ENCODE peak calls at places on chromosomes 16 and 17, in nine cellular contexts. Z is activated T-cell treated with anti-CD3 and anti-CD28 coated beads, Interleukin-2, amount 50 U/mL, for 48 hours; I is T-helper 17 cell; K is T-cell; Q is aorta; U is stimulated activated effector memory CD8-positive, alpha-beta T cell treated with anti-CD3 and anti-CD28 coated beads, Interleukin-12 subunit alpha, Interleukin-12 subunit beta, amount 100 ng/mL, for 72 hours; A is B cell; D is SW480; N is nephron progenitor cell. W is an unnamed sample.

GRCh38 chr17:3911271-3912053 is 4.8 kb downstream of the P2RX1 start:
- DNase-seq in Z (peak; percentile 71), I (no peak), K (peak; percentile 73), Q (no peak), U (no peak), A (peak; percentile 96), D (no peak), N (no peak), W (no peak)

GRCh38 chr17:41984454-41984853 is 17.9 kb downstream of the CNP start:
- DNase-seq in Z (no peak), I (no peak), K (no peak), Q (no peak), U (no peak), A (no peak), D (no peak), N (no peak), W (no peak)

GRCh38 chr16:86732621-86733297 is 154.4 kb downstream of the FOXL1 start:
- DNase-seq in Z (no peak), I (no peak), K (no peak), Q (no peak), U (no peak), A (no peak), D (no peak), N (peak; percentile 61), W (no peak)

GRCh38 chr17:57407287-57408063 is 151.2 kb downstream of the MSI2 start:
- DNase-seq in Z (no peak), I (no peak), K (no peak), Q (no peak), U (no peak), A (no peak), D (peak; percentile 99), N (peak; percentile 46), W (no peak)

GRCh38 chr16:49834496-49835009 is 21.4 kb downstream of the ZNF423 start:
- DNase-seq in Z (no peak), I (no peak), K (no peak), Q (peak; percentile 91), U (no peak), A (no peak), D (no peak), N (peak; percentile 70), W (no peak)

GRCh38 chr17:81652901-81653771 is 3.2 kb downstream of the PDE6G start:
- DNase-seq in Z (no peak), I (no peak), K (no peak), Q (no peak), U (no peak), A (peak; percentile 49), D (no peak), N (peak; percentile 42), W (no peak)

GRCh38 chr16:88196471-88197400 is 186.0 kb upstream of the ZNF469 start:
- DNase-seq in Z (no peak), I (no peak), K (no peak), Q (no peak), U (no peak), A (no peak), D (no peak), N (no peak), W (no peak)

GRCh38 chr17:41645371-41646063 is 21.1 kb upstream of the KRT17 start:
- DNase-seq in Z (no peak), I (no peak), K (no peak), Q (no peak), U (no peak), A (no peak), D (peak; percentile 64), N (no peak), W (no peak)

GRCh38 chr17:38510424-38511125 is 82.3 kb downstream of the ARHGAP23 start:
- DNase-seq in Z (no peak), I (no peak), K (no peak), Q (no peak), U (no peak), A (no peak), D (peak; percentile 65), N (peak; percentile 72), W (peak; percentile 39)

GRCh38 chr17:41957058-41957868 is 9.3 kb upstream of the CNP start:
- DNase-seq in Z (no peak), I (no peak), K (no peak), Q (no peak), U (no peak), A (no peak), D (no peak), N (no peak), W (no peak)

GRCh38 chr17:63483038-63483437 is 6.2 kb downstream of the ACE start:
- DNase-seq in Z (no peak), I (no peak), K (no peak), Q (peak; percentile 40), U (no peak), A (no peak), D (no peak), N (no peak), W (no peak)

GRCh38 chr16:80687606-80688005 is 116.8 kb downstream of the CDYL2 start:
- DNase-seq in Z (no peak), I (no peak), K (no peak), Q (no peak), U (no peak), A (no peak), D (no peak), N (no peak), W (no peak)

GRCh38 chr17:51362818-51363598 is 102.7 kb downstream of the UTP18 start:
- DNase-seq in Z (no peak), I (no peak), K (no peak), Q (no peak), U (no peak), A (no peak), D (no peak), N (no peak), W (no peak)

GRCh38 chr17:35313875-35314409 is 59.5 kb downstream of the SLFN11 start:
- DNase-seq in Z (peak; percentile 31), I (no peak), K (peak; percentile 1), Q (peak; percentile 79), U (peak; percentile 14), A (peak; percentile 6), D (no peak), N (no peak), W (no peak)

GRCh38 chr17:9959377-9959981 is 54.4 kb upstream of the RCVRN start:
- DNase-seq in Z (peak; percentile 60), I (no peak), K (no peak), Q (no peak), U (no peak), A (peak; percentile 17), D (peak; percentile 36), N (peak; percentile 79), W (peak; percentile 57)

GRCh38 chr16:26857371-26857770 is 209.4 kb upstream of the C16orf82 start:
- DNase-seq in Z (no peak), I (no peak), K (no peak), Q (no peak), U (no peak), A (no peak), D (no peak), N (no peak), W (no peak)

GRCh38 chr16:69371564-69371963 is 14.2 kb downstream of the TERF2 start:
- DNase-seq in Z (no peak), I (no peak), K (no peak), Q (no peak), U (no peak), A (peak; percentile 57), D (no peak), N (no peak), W (no peak)

GRCh38 chr16:13108126-13108525 is 206.7 kb downstream of the SHISA9 start:
- DNase-seq in Z (no peak), I (no peak), K (no peak), Q (no peak), U (no peak), A (no peak), D (no peak), N (no peak), W (no peak)

GRCh38 chr16:10040136-10041080 is 141.8 kb downstream of the GRIN2A start:
- DNase-seq in Z (no peak), I (no peak), K (no peak), Q (no peak), U (no peak), A (no peak), D (no peak), N (peak; percentile 38), W (no peak)